ENCODE peak calls at places on chromosomes 12 and 14, in five cellular contexts. S is H9, O is IMR-90, J is H1, T is trophoblast cell. B is an unnamed sample.

GRCh38 chr14:88281447-88281846 is 41.6 kb downstream of the KCNK10 start:
- DNase-seq in S (no peak), O (peak), J (no peak), T (no peak), B (no peak)

GRCh38 chr12:124174949-124175348 is 119.9 kb upstream of the RFLNA start:
- DNase-seq in S (no peak), O (no peak), J (no peak), T (no peak), B (no peak)

GRCh38 chr12:98738539-98738938 is 93.4 kb downstream of the APAF1 start:
- DNase-seq in S (no peak), O (no peak), J (no peak), T (no peak), B (no peak)

GRCh38 chr12:52715416-52715815 is 12.1 kb upstream of the KRT77 start:
- DNase-seq in S (peak), O (no peak), J (peak), T (peak), B (no peak)

GRCh38 chr12:57377103-57377840 is 53.6 kb downstream of the R3HDM2 start:
- DNase-seq in S (no peak), O (no peak), J (no peak), T (peak), B (no peak)

GRCh38 chr14:95495538-95496025 is 20.9 kb downstream of the SYNE3 start:
- DNase-seq in S (no peak), O (no peak), J (no peak), T (peak), B (no peak)

GRCh38 chr12:24244801-24245200 is 295.3 kb upstream of the SOX5 start:
- DNase-seq in S (peak), O (no peak), J (no peak), T (peak), B (no peak)

GRCh38 chr14:90087433-90087832 is 25.6 kb downstream of the KCNK13 start:
- DNase-seq in S (no peak), O (peak), J (no peak), T (peak), B (no peak)

GRCh38 chr12:29317556-29318363 is 63.2 kb downstream of the ERGIC2 start:
- DNase-seq in S (peak), O (peak), J (no peak), T (peak), B (peak)

GRCh38 chr12:20314325-20314724 is 54.0 kb upstream of the PDE3A start:
- DNase-seq in S (no peak), O (peak), J (no peak), T (no peak), B (no peak)

GRCh38 chr12:53737951-53738833 is 10.9 kb upstream of the CALCOCO1 start:
- DNase-seq in S (peak), O (no peak), J (peak), T (peak), B (no peak)
- H2AFZ ChIP-seq in S (no peak), O (peak), J (peak), T (peak), B (peak)

DNA sequence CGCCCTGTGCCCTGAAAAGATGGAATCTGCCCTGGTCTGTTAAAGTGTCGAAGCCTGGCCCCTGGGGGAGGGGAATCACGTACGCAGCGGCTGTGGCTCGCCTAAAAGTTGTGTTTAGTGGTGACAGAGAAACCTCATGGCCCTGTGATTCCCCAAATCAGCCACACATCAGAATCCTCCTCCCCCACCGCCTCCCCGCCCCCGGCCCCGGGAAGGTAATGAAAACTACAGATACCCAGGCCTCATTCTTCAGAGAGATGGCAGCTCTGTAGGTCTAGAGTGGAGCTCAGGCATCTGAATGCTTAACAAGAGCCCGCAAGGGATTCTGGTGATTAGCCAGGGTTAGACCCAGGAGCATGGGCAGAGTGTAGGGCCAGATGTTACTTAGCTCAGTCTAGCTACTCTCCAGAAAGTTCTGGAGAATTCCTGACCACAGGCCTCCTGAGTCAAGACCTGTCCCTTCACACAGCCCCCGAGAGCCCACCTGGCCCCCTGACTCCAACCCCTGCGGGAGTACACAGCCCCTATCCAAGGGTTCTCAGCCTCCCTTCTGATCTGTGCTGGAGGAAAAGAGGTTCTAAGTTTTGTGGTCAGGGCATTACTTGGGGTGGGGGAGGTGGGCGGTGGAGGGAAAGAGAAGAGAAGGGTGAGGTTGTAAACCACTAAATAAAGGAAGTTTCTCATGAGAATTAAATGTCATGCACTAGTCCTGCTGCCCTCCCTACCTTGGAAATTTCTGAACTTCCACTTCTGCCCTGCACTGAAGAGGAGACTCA is 114.8 kb downstream of the PLXNC1 start:
- DNase-seq in S (no peak), O (no peak), J (no peak), T (no peak), B (no peak)
- H3K9ac ChIP-seq in S (no peak), O (peak), J (no peak), T (no peak), B (no peak)

GRCh38 chr14:73612339-73613045 is at the start of gene ACOT6:
- DNase-seq in S (peak), O (peak), J (peak), T (peak), B (peak)
- H3K18ac ChIP-seq in S (peak), O (peak), J (peak), T (peak), B (peak)

GRCh38 chr12:54004841-54005530 is 3.8 kb upstream of the HOXC8 start:
- DNase-seq in S (peak), O (no peak), J (no peak), T (no peak), B (no peak)
- H2AFZ ChIP-seq in S (no peak), O (no peak), J (no peak), T (no peak), B (peak)

GRCh38 chr12:108446766-108447165 is 68.3 kb upstream of the FICD start:
- DNase-seq in S (no peak), O (no peak), J (no peak), T (peak), B (no peak)
- H3K9ac ChIP-seq in S (no peak), O (no peak), J (no peak), T (no peak), B (no peak)

GRCh38 chr12:49664167-49664566 is 40.8 kb downstream of the PRPF40B start:
- DNase-seq in S (no peak), O (no peak), J (no peak), T (peak), B (no peak)
- H3K18ac ChIP-seq in S (no peak), O (peak), J (no peak), T (peak), B (no peak)